ENCODE peak calls at places on chromosomes 5 and 9, in six cellular contexts. Y is transverse colon, D is HepG2, N is K562, M is sigmoid colon, U is stomach. W is an unnamed sample.

GRCh38 chr9:130979591-130980385 is 29.2 kb upstream of the LAMC3 start:
- DNase-seq in M (no peak), D (no peak), U (no peak), N (peak), Y (no peak), W (no peak)

GRCh38 chr5:135064235-135064570 is 30.2 kb upstream of the PITX1 start:
- DNase-seq in D (no peak), N (no peak), M (peak), U (no peak), Y (no peak), W (no peak)

GRCh38 chr5:143733635-143734341 is 78.2 kb upstream of the HMHB1 start:
- DNase-seq in N (no peak), M (no peak), Y (no peak), U (no peak), D (no peak), W (no peak)

GRCh38 chr5:174777545-174777944 is 53.2 kb downstream of the MSX2 start:
- DNase-seq in U (no peak), N (no peak), D (no peak), Y (no peak), M (no peak), W (no peak)

GRCh38 chr5:178278358-178279023 is 45.9 kb upstream of the PHYKPL start:
- DNase-seq in D (no peak), M (peak), Y (no peak), U (no peak), N (no peak), W (no peak)

GRCh38 chr9:30250872-30251271 is 2133.6 kb upstream of the ACO1 start:
- DNase-seq in N (no peak), M (no peak), D (no peak), U (no peak), Y (no peak), W (no peak)

GRCh38 chr5:73899055-73899454 is 273.1 kb downstream of the ARHGEF28 start:
- DNase-seq in D (no peak), U (no peak), M (no peak), N (no peak), Y (no peak), W (peak)

GRCh38 chr5:147180751-147181150 is 54.1 kb upstream of the STK32A start:
- DNase-seq in N (no peak), U (no peak), Y (no peak), D (no peak), M (no peak), W (no peak)

GRCh38 chr9:33211695-33212393 is 28.1 kb upstream of the SPINK4 start:
- DNase-seq in M (peak), N (peak), Y (peak), U (no peak), D (no peak), W (no peak)

GRCh38 chr5:169745441-169746146 is 108.5 kb downstream of the DOCK2 start:
- DNase-seq in M (no peak), Y (no peak), U (no peak), D (no peak), N (peak), W (no peak)

GRCh38 chr5:124453221-124454032 is 293.0 kb downstream of the ZNF608 start:
- DNase-seq in M (no peak), U (no peak), D (no peak), Y (no peak), N (no peak), W (no peak)

GRCh38 chr5:103120607-103121200 is 603 bp downstream of the PPIP5K2 start:
- DNase-seq in M (no peak), N (peak), U (no peak), Y (peak), D (peak), W (no peak)

GRCh38 chr5:167895899-167896659 is 395.4 kb upstream of the WWC1 start:
- DNase-seq in N (no peak), M (no peak), D (no peak), Y (no peak), U (no peak), W (no peak)

GRCh38 chr5:79552984-79553383 is 39.0 kb upstream of the HOMER1 start:
- DNase-seq in M (no peak), D (no peak), U (no peak), N (no peak), Y (no peak), W (no peak)

GRCh38 chr9:21252727-21253547 is 13.1 kb upstream of the IFNA14 start:
- DNase-seq in U (no peak), D (peak), N (no peak), M (no peak), Y (no peak), W (no peak)

GRCh38 chr5:40406426-40407211 is 273.1 kb upstream of the PTGER4 start:
- DNase-seq in Y (no peak), D (peak), U (no peak), N (no peak), M (no peak), W (no peak)

GRCh38 chr9:135522931-135523330 is 1.7 kb downstream of the LCN1 start:
- DNase-seq in M (peak), N (no peak), U (peak), Y (no peak), D (no peak), W (no peak)

GRCh38 chr9:109319631-109320233 is 1.1 kb downstream of the EPB41L4B start:
- DNase-seq in D (no peak), Y (peak), M (no peak), U (peak), N (no peak), W (no peak)

GRCh38 chr5:178259623-178260536 is 27.3 kb upstream of the PHYKPL start:
- DNase-seq in N (no peak), Y (no peak), D (no peak), U (no peak), M (no peak), W (no peak)

DNA sequence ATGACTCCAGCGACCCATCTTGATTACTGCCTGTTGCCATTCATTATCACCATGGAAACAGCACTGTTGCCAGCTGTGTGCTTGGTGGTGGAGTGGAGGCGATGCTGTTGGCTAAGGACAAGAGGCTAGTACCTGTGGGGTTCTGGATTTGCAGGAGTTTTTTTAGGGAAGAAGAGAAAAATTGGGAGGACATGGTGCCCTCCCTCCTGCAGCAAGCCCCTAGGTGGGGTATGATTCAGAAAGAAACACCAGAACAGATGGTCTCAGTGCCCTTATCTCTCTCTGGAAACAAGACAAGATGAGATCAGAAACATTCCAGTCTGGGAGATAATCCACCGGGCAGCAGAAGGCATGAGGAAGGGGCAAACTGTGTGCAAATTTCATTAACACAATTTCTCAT is 87.8 kb upstream of the TLR4 start:
- DNase-seq in M (no peak), N (no peak), U (no peak), D (no peak), Y (no peak), W (no peak)
- TF ChIP-seq EP300 in M (no peak), N (no peak), U (no peak), D (no peak), Y (no peak), W (no peak)

DNA sequence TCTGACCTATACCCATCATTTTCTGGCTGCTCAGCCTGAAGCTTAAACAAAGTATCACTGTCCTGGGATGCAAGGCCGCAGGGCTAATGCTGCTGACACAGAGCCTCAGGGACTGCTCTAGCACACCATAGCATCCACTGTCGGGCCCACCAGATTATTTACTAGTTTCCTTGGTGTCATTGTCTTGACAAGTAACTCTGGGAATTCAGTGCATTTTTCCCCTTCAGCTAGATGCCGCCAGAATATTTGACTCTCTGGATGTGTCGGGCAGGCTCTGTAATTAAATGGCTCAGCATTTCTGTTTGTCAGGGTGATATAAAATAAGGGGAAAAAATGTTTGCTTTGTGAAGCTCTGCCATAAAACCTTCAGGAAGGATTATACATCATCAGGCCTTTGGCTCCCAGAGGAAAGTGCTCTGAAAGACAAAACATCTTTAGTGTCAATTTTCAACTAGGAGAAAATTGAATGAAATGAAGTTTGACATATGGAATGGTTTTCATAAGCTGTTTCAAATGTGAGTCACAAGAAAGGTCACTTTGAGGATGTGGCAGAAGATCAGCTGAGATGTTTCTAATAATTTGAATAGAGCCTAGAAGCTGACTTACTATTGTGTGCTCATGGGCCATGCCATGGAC is 350.1 kb downstream of the TMEM232 start:
- DNase-seq in N (no peak), U (no peak), D (no peak), M (no peak), Y (no peak), W (no peak)
- TF ChIP-seq EP300 in N (no peak), U (no peak), D (no peak), M (no peak), Y (no peak), W (no peak)

GRCh38 chr5:56047448-56047847 is 52.7 kb upstream of the IL6ST start:
- DNase-seq in N (no peak), U (no peak), Y (no peak), D (no peak), M (no peak), W (no peak)

GRCh38 chr5:56053363-56053762 is 58.6 kb upstream of the IL6ST start:
- DNase-seq in D (no peak), Y (no peak), M (no peak), U (no peak), N (no peak), W (no peak)

GRCh38 chr5:56052735-56053134 is 58.0 kb upstream of the IL6ST start:
- DNase-seq in D (peak), U (no peak), Y (no peak), N (no peak), M (no peak), W (no peak)

GRCh38 chr5:56048124-56048523 is 53.4 kb upstream of the IL6ST start:
- DNase-seq in N (no peak), D (no peak), U (no peak), Y (peak), M (no peak), W (no peak)

GRCh38 chr5:56050566-56051292 is 56.0 kb upstream of the IL6ST start:
- DNase-seq in M (no peak), N (no peak), D (no peak), Y (no peak), U (no peak), W (no peak)
- TF ChIP-seq EP300 in M (no peak), N (no peak), D (no peak), Y (no peak), U (no peak), W (no peak)

DNA sequence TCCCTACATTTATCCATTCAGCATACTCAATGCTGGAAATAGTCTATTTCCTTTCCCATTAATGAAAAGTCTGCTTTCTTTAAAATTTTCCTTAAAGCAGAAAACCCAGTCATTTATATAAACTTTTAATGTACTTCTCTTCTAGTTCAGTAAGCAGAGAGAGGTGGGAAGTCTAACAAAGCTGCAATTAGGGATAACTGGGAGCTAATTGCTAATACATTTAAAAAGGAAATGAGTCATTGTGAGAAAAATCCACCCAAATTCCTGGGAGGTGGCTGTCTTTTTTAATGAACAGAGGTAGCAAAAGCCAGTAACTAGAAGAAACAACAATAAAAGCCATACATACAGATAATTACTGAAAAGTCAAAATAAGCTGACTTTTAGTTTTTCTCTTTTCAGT is 128.6 kb downstream of the FBN2 start:
- DNase-seq in Y (no peak), U (no peak), M (no peak), N (no peak), D (no peak), W (no peak)
- TF ChIP-seq EP300 in Y (no peak), U (no peak), M (no peak), N (no peak), D (no peak), W (no peak)

DNA sequence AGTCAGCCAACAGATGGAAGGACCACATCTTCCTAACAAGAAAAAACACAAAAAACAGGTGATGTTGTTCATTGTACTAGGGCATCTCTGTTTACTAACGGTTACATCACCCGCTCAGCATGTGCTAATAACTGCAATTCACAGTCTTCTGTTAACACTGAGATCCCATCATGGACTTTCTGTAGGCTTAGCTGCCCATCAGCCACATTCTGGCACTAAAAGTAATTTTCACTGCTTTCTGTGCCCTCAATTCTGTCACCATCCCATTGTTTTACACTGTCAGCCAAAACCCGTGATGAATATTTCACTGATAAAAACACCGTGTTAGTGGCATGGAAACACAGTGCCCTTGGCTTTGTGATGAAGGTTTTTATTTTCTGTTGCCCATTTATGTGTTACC is 64.6 kb downstream of the CAST start:
- DNase-seq in U (no peak), N (no peak), M (no peak), D (no peak), Y (no peak), W (no peak)
- TF ChIP-seq EP300 in U (no peak), N (no peak), M (no peak), D (no peak), Y (no peak), W (no peak)

GRCh38 chr5:114361724-114362196 is at the start of gene KCNN2:
- DNase-seq in U (peak), N (no peak), Y (peak), D (peak), M (peak), W (no peak)
- TF ChIP-seq EP300 in U (no peak), N (no peak), Y (no peak), D (no peak), M (no peak), W (no peak)

W was measured in esophagus muscularis mucosa.